ENCODE peak calls at places on chromosomes 5 and 9, in seven cellular contexts. R, D, L, V, P, W and Q are unnamed samples.

GRCh38 chr5:107671742-107672211 is 1.0 kb upstream of the EFNA5 start:
- DNase-seq in R (peak), D (peak), L (peak), V (peak), P (peak), W (peak), Q (no peak)

GRCh38 chr9:127279717-127280285 is 15.2 kb downstream of the GARNL3 start:
- DNase-seq in R (no peak), D (no peak), L (no peak), V (no peak), P (no peak), W (no peak), Q (no peak)

GRCh38 chr9:6272229-6272597 is 56.0 kb upstream of the TPD52L3 start:
- DNase-seq in R (peak), D (no peak), L (peak), V (no peak), P (no peak), W (no peak), Q (no peak)

GRCh38 chr5:10452768-10453331 is 11.2 kb downstream of the ROPN1L start:
- DNase-seq in R (peak), D (peak), L (peak), V (peak), P (peak), W (peak), Q (peak)

GRCh38 chr9:114487607-114488300 is 17.5 kb downstream of the WHRN start:
- DNase-seq in R (peak), D (peak), L (peak), V (peak), P (peak), W (peak), Q (peak)

GRCh38 chr9:133642708-133643361 is 6.7 kb downstream of the DBH start:
- DNase-seq in R (no peak), D (no peak), L (no peak), V (no peak), P (no peak), W (no peak), Q (no peak)

GRCh38 chr9:26326473-26327044 is 566.0 kb downstream of the CAAP1 start:
- DNase-seq in R (peak), D (peak), L (peak), V (peak), P (peak), W (peak), Q (peak)

GRCh38 chr5:142925795-142926194 is 155.6 kb downstream of the ARHGAP26 start:
- DNase-seq in R (no peak), D (no peak), L (peak), V (no peak), P (no peak), W (no peak), Q (no peak)

GRCh38 chr9:122347348-122348287 is 23.2 kb upstream of the PTGS1 start:
- DNase-seq in R (peak), D (no peak), L (peak), V (no peak), P (peak), W (no peak), Q (no peak)

GRCh38 chr9:95237336-95237735 is 80.2 kb downstream of the FANCC start:
- DNase-seq in R (no peak), D (no peak), L (no peak), V (no peak), P (no peak), W (no peak), Q (no peak)

GRCh38 chr9:20659474-20659962 is 24.5 kb upstream of the FOCAD start:
- DNase-seq in R (no peak), D (no peak), L (no peak), V (no peak), P (no peak), W (no peak), Q (no peak)

GRCh38 chr9:118594428-118594827 is 774.8 kb downstream of the BRINP1 start:
- DNase-seq in R (no peak), D (no peak), L (no peak), V (no peak), P (no peak), W (no peak), Q (no peak)

GRCh38 chr5:42985129-42986037 is 54.7 kb downstream of the ANXA2R start:
- DNase-seq in R (no peak), D (peak), L (peak), V (no peak), P (no peak), W (no peak), Q (no peak)

GRCh38 chr9:21919377-21920362 is 74.5 kb downstream of the CDKN2A start:
- DNase-seq in R (no peak), D (peak), L (peak), V (peak), P (no peak), W (peak), Q (peak)

GRCh38 chr5:93583799-93584530 is 943 bp downstream of the NR2F1 start:
- DNase-seq in R (peak), D (no peak), L (peak), V (peak), P (peak), W (peak), Q (peak)

GRCh38 chr5:2173067-2173466 is 290.3 kb upstream of the IRX4 start:
- DNase-seq in R (no peak), D (no peak), L (no peak), V (no peak), P (no peak), W (no peak), Q (no peak)

GRCh38 chr5:120817044-120817985 is 353.2 kb downstream of the PRR16 start:
- DNase-seq in R (peak), D (no peak), L (peak), V (peak), P (peak), W (peak), Q (no peak)

GRCh38 chr9:133351908-133352634 is 4.1 kb downstream of the RPL7A start:
- DNase-seq in R (peak), D (no peak), L (peak), V (peak), P (peak), W (peak), Q (peak)

GRCh38 chr5:73998496-73998895 is 372.5 kb downstream of the ARHGEF28 start:
- DNase-seq in R (no peak), D (no peak), L (peak), V (no peak), P (no peak), W (no peak), Q (no peak)

GRCh38 chr9:121339437-121339836 is 30.6 kb downstream of the STOM start:
- DNase-seq in R (no peak), D (no peak), L (no peak), V (no peak), P (no peak), W (no peak), Q (no peak)

GRCh38 chr9:122519376-122519775 is 435 bp downstream of the OR1J4 start:
- DNase-seq in R (no peak), D (no peak), L (no peak), V (no peak), P (no peak), W (no peak), Q (no peak)

GRCh38 chr5:138354387-138354786 is 1.9 kb downstream of the KDM3B start:
- DNase-seq in R (no peak), D (no peak), L (no peak), V (no peak), P (peak), W (no peak), Q (no peak)

GRCh38 chr5:108003178-108003577 is 332.4 kb upstream of the EFNA5 start:
- DNase-seq in R (peak), D (no peak), L (peak), V (peak), P (no peak), W (peak), Q (peak)

GRCh38 chr5:72380491-72381274 is 60.5 kb downstream of the PTCD2 start:
- DNase-seq in R (no peak), D (no peak), L (peak), V (no peak), P (no peak), W (no peak), Q (peak)

GRCh38 chr5:13412040-13412595 is 532.4 kb downstream of the DNAH5 start:
- DNase-seq in R (no peak), D (no peak), L (no peak), V (no peak), P (no peak), W (no peak), Q (no peak)

GRCh38 chr9:3879731-3880493 is 354.1 kb upstream of the RFX3 start:
- DNase-seq in R (no peak), D (no peak), L (peak), V (no peak), P (no peak), W (peak), Q (no peak)

GRCh38 chr5:43192558-43193170 is 639 bp downstream of the NIM1K start:
- DNase-seq in R (peak), D (no peak), L (peak), V (no peak), P (no peak), W (peak), Q (no peak)

GRCh38 chr9:129781991-129782390 is 21.0 kb upstream of the TOR1B start:
- DNase-seq in R (no peak), D (no peak), L (no peak), V (no peak), P (no peak), W (no peak), Q (no peak)

GRCh38 chr9:136860933-136861873 is 4.9 kb downstream of the EDF1 start:
- DNase-seq in R (peak), D (no peak), L (no peak), V (no peak), P (no peak), W (no peak), Q (no peak)

GRCh38 chr5:95471922-95472321 is 80.8 kb downstream of the FAM81B start:
- DNase-seq in R (no peak), D (no peak), L (peak), V (no peak), P (peak), W (no peak), Q (no peak)

GRCh38 chr5:63555874-63556273 is 406.4 kb downstream of the HTR1A start:
- DNase-seq in R (no peak), D (no peak), L (no peak), V (no peak), P (no peak), W (no peak), Q (no peak)

GRCh38 chr9:14346826-14347407 is 33.0 kb upstream of the NFIB start:
- DNase-seq in R (no peak), D (no peak), L (no peak), V (no peak), P (peak), W (peak), Q (no peak)

GRCh38 chr5:103867857-103868598 is 305.4 kb upstream of the NUDT12 start:
- DNase-seq in R (no peak), D (no peak), L (no peak), V (no peak), P (no peak), W (peak), Q (no peak)

GRCh38 chr9:120841930-120842684 is 615 bp downstream of the PSMD5 start:
- DNase-seq in R (no peak), D (no peak), L (peak), V (peak), P (peak), W (no peak), Q (peak)

DNA sequence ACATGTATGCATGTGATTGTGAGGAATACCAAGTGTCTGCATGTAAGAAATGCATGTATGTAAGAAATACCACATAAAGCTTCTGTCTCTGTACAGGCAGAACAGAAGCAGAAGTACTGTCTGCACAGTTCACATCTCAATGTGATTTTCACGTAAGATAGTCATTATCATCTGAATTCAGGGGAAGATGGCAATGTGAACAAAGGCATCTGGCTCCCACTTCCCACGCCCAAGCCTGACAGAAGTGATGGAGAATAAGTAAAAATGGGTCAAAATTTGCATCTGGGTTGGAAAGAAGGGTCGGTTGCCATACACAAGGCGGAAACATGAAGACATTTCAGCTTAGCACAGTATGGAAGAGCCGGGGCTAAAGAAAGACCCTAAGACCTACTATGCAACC is 71.7 kb downstream of the SUSD1 start:
- DNase-seq in R (no peak), D (no peak), L (no peak), V (no peak), P (no peak), W (no peak), Q (no peak)
- H3K27ac ChIP-seq in R (no peak), D (no peak), L (no peak), V (no peak), P (no peak), W (no peak), Q (no peak)

DNA sequence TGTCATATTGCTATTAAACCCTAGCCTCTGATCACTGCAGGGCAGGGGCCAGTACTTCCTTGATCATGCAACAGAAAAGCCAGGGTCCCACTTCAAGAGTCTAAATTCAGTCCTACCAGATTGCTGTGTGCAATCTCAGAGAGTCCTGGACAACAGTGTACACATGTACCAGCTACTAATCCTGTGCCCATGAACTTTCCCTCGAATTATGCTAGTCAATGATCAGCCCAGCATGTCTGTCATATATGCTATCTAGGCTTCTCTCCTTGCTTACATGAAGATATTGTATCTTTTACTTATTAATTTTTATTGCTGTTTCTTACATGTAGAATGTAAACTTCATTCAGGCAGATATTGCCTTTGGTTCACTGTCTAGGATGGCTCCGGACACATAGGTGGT is 367.0 kb downstream of the NTRK2 start:
- DNase-seq in R (peak), D (no peak), L (no peak), V (no peak), P (no peak), W (no peak), Q (no peak)
- TF ChIP-seq EZH2phosphoT487 in R (no peak), D (no peak), L (no peak), V (no peak), P (no peak), W (no peak), Q (no peak)

GRCh38 chr5:155624597-155625241 is 611.2 kb downstream of the KIF4B start:
- DNase-seq in R (no peak), D (no peak), L (no peak), V (no peak), P (no peak), W (no peak), Q (no peak)
- H3K27ac ChIP-seq in R (no peak), D (no peak), L (no peak), V (no peak), P (no peak), W (no peak), Q (no peak)

DNA sequence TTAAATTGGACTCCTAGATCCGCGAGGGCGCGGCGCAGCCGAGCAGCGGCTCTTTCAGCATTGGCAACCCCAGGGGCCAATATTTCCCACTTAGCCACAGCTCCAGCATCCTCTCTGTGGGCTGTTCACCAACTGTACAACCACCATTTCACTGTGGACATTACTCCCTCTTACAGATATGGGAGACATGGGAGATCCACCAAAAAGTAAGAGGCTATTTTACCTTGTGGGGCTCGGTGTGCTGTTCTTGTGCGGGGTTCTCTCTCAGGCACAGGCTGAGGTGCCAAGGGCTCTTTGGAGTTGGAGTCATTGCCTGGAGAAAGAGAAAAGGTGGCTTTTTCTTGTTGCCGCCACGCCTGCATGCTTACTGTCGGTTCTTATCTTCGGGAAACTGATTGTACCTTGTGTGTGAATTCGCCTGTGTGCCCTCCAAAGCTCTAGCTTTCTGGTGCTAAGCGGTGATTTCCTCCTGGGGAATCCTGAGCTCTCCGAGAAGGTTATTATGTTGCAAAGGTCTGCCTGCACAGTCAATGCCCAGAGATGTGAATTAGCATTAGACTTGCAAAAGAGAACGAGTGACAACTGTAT is 340 bp downstream of the ISL1 start:
- DNase-seq in R (no peak), D (no peak), L (no peak), V (no peak), P (no peak), W (peak), Q (no peak)
- TF ChIP-seq EZH2phosphoT487 in R (no peak), D (no peak), L (no peak), V (no peak), P (peak), W (no peak), Q (no peak)

GRCh38 chr5:173629628-173630027 is 13.2 kb upstream of the BOD1 start:
- DNase-seq in R (no peak), D (no peak), L (no peak), V (no peak), P (peak), W (peak), Q (peak)

GRCh38 chr5:173626501-173626812 is 10.0 kb upstream of the BOD1 start:
- DNase-seq in R (no peak), D (no peak), L (no peak), V (no peak), P (no peak), W (no peak), Q (no peak)

GRCh38 chr5:173627860-173628392 is 11.5 kb upstream of the BOD1 start:
- DNase-seq in R (no peak), D (no peak), L (no peak), V (no peak), P (peak), W (no peak), Q (no peak)

GRCh38 chr5:173627271-173627670 is 10.8 kb upstream of the BOD1 start:
- DNase-seq in R (no peak), D (no peak), L (no peak), V (no peak), P (no peak), W (no peak), Q (no peak)

DNA sequence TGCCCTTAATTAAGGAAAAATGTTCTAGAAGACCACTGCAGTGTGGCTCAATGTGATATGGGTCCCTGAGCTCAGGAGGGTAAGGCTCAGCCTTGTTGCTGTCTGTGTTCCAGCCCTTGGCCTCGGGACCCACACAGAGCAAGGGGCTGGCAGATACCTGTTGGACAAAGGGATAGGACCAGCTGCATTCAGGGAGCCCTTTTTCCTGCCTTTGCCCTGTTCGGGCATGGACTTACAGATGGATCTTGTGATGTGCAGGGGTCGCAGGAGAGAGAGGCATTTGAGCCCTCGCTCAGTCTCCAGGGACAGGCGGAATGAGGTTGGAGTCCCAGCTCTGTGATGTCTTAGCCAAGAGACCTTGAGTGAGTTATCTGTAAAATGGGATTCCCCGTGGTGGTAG is 12.1 kb upstream of the BOD1 start:
- DNase-seq in R (no peak), D (no peak), L (no peak), V (no peak), P (no peak), W (no peak), Q (no peak)
- H3K27ac ChIP-seq in R (no peak), D (no peak), L (no peak), V (no peak), P (peak), W (no peak), Q (no peak)

DNA sequence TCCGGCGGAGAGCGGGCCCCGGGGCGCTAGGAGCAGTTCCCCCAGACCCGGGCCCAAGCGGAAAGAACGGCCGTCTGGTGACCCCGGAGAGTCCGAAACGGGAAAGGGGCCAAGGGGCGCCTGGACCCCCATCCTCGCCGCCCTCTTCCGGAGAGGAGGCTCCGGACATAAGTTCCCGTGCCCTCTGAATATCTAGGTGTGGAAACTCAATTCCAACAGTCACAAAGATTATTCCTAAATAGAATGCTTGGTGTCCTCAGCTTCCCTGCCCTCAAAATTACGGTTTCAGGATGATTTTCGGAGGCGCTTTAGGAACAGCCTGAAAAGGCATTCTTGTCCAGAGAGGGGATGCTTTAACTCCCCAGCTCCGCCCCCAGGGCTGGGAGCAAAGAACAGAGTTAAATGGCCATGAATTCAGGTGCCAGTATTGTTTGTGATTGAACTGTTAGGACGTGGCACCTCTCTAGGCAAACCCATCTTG is 688 bp upstream of the LHFPL2 start:
- DNase-seq in R (peak), D (no peak), L (peak), V (no peak), P (peak), W (peak), Q (peak)
- TF ChIP-seq EZH2phosphoT487 in R (no peak), D (no peak), L (no peak), V (no peak), P (no peak), W (no peak), Q (no peak)